ENCODE peak calls at places on chromosomes 7 and 10, in six cellular contexts. One of them, this sample, is unnamed.

GRCh38 chr7:127582361-127582760 is 3.0 kb downstream of the GCC1 start:
- DNase-seq in HCT116: no peak
- DNase-seq in dorsolateral prefrontal cortex: no peak
- DNase-seq in bronchial epithelial cell: no peak
- DNase-seq in nephron progenitor cell: no peak
- DNase-seq in astrocyte: no peak
- DNase-seq in this sample: no peak

GRCh38 chr7:29496355-29497020 is 67.1 kb upstream of the PRR15 start:
- DNase-seq in HCT116: no peak
- DNase-seq in bronchial epithelial cell: no peak
- DNase-seq in astrocyte: no peak
- DNase-seq in nephron progenitor cell: no peak
- DNase-seq in dorsolateral prefrontal cortex: no peak
- DNase-seq in this sample: no peak

GRCh38 chr7:39353615-39354376 is 212.4 kb upstream of the YAE1 start:
- DNase-seq in dorsolateral prefrontal cortex: no peak
- DNase-seq in bronchial epithelial cell: peak
- DNase-seq in HCT116: no peak
- DNase-seq in nephron progenitor cell: peak
- DNase-seq in astrocyte: peak
- DNase-seq in this sample: peak

GRCh38 chr10:42722575-42722974 is 60.0 kb upstream of the BMS1 start:
- DNase-seq in dorsolateral prefrontal cortex: no peak
- DNase-seq in bronchial epithelial cell: no peak
- DNase-seq in astrocyte: no peak
- DNase-seq in nephron progenitor cell: no peak
- DNase-seq in HCT116: no peak
- DNase-seq in this sample: no peak

GRCh38 chr7:141433698-141434097 is 117.5 kb upstream of the AGK start:
- DNase-seq in nephron progenitor cell: no peak
- DNase-seq in bronchial epithelial cell: no peak
- DNase-seq in dorsolateral prefrontal cortex: no peak
- DNase-seq in HCT116: no peak
- DNase-seq in astrocyte: no peak
- DNase-seq in this sample: no peak

GRCh38 chr7:91357929-91358328 is 93.7 kb downstream of the FZD1 start:
- DNase-seq in bronchial epithelial cell: peak
- DNase-seq in dorsolateral prefrontal cortex: no peak
- DNase-seq in HCT116: no peak
- DNase-seq in nephron progenitor cell: no peak
- DNase-seq in astrocyte: no peak
- DNase-seq in this sample: no peak

GRCh38 chr10:130960531-130960930 is 351.0 kb downstream of the TCERG1L start:
- DNase-seq in dorsolateral prefrontal cortex: no peak
- DNase-seq in HCT116: no peak
- DNase-seq in nephron progenitor cell: no peak
- DNase-seq in astrocyte: no peak
- DNase-seq in bronchial epithelial cell: no peak
- DNase-seq in this sample: no peak

GRCh38 chr7:121303422-121304171 is 25.2 kb upstream of the WNT16 start:
- DNase-seq in nephron progenitor cell: no peak
- DNase-seq in dorsolateral prefrontal cortex: no peak
- DNase-seq in astrocyte: no peak
- DNase-seq in bronchial epithelial cell: no peak
- DNase-seq in HCT116: no peak
- DNase-seq in this sample: no peak

GRCh38 chr7:106448346-106448991 is 163.7 kb upstream of the NAMPT start:
- DNase-seq in HCT116: no peak
- DNase-seq in nephron progenitor cell: no peak
- DNase-seq in bronchial epithelial cell: no peak
- DNase-seq in dorsolateral prefrontal cortex: no peak
- DNase-seq in astrocyte: no peak
- DNase-seq in this sample: no peak

GRCh38 chr7:7221602-7222038 is 39.3 kb downstream of the C1GALT1 start:
- DNase-seq in bronchial epithelial cell: peak
- DNase-seq in nephron progenitor cell: no peak
- DNase-seq in dorsolateral prefrontal cortex: no peak
- DNase-seq in HCT116: peak
- DNase-seq in astrocyte: peak
- DNase-seq in this sample: no peak

GRCh38 chr7:21543528-21544302 is 876 bp downstream of the DNAH11 start:
- DNase-seq in HCT116: no peak
- DNase-seq in dorsolateral prefrontal cortex: no peak
- DNase-seq in nephron progenitor cell: peak
- DNase-seq in astrocyte: no peak
- DNase-seq in bronchial epithelial cell: peak
- DNase-seq in this sample: no peak

GRCh38 chr7:151025924-151026671 is 1.8 kb upstream of the ATG9B start:
- DNase-seq in bronchial epithelial cell: peak
- DNase-seq in nephron progenitor cell: no peak
- DNase-seq in dorsolateral prefrontal cortex: no peak
- DNase-seq in HCT116: no peak
- DNase-seq in astrocyte: peak
- DNase-seq in this sample: no peak

GRCh38 chr10:44067432-44067831 is 317.5 kb downstream of the CXCL12 start:
- DNase-seq in astrocyte: no peak
- DNase-seq in dorsolateral prefrontal cortex: no peak
- DNase-seq in nephron progenitor cell: no peak
- DNase-seq in bronchial epithelial cell: no peak
- DNase-seq in HCT116: no peak
- DNase-seq in this sample: no peak

GRCh38 chr10:60048146-60048545 is 141.8 kb upstream of the CCDC6 start:
- DNase-seq in astrocyte: peak
- DNase-seq in HCT116: peak
- DNase-seq in bronchial epithelial cell: peak
- DNase-seq in nephron progenitor cell: peak
- DNase-seq in dorsolateral prefrontal cortex: no peak
- DNase-seq in this sample: no peak
- TF ChIP-seq CTCF in astrocyte: peak
- TF ChIP-seq CTCF in HCT116: peak
- TF ChIP-seq CTCF in bronchial epithelial cell: peak
- TF ChIP-seq CTCF in nephron progenitor cell: peak
- TF ChIP-seq CTCF in dorsolateral prefrontal cortex: peak
- TF ChIP-seq CTCF in this sample: no peak

DNA sequence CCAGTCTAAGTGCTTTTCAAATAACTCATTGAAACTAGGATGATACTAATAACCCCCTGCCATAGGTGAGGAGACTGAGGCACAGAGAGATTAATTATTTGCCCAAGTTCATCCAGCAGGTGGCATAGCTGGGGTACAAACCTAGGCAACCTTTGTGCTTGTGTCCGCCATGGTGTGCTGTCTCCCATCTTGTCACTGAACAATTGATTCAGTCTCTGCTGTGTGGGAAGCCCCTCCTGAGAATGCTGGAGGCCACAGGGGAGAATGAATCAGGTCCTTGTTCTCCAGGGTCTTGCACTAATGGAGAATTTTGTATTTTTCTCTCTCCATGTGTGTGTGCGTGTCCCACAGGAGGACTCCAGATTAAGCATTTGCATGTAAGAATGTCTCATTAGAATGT is 15.8 kb upstream of the TMEM236 start:
- DNase-seq in nephron progenitor cell: no peak
- DNase-seq in dorsolateral prefrontal cortex: no peak
- DNase-seq in HCT116: no peak
- DNase-seq in astrocyte: no peak
- DNase-seq in bronchial epithelial cell: no peak
- DNase-seq in this sample: peak
- TF ChIP-seq CTCF in nephron progenitor cell: no peak
- TF ChIP-seq CTCF in dorsolateral prefrontal cortex: no peak
- TF ChIP-seq CTCF in HCT116: peak
- TF ChIP-seq CTCF in astrocyte: no peak
- TF ChIP-seq CTCF in bronchial epithelial cell: no peak
- TF ChIP-seq CTCF in this sample: peak

DNA sequence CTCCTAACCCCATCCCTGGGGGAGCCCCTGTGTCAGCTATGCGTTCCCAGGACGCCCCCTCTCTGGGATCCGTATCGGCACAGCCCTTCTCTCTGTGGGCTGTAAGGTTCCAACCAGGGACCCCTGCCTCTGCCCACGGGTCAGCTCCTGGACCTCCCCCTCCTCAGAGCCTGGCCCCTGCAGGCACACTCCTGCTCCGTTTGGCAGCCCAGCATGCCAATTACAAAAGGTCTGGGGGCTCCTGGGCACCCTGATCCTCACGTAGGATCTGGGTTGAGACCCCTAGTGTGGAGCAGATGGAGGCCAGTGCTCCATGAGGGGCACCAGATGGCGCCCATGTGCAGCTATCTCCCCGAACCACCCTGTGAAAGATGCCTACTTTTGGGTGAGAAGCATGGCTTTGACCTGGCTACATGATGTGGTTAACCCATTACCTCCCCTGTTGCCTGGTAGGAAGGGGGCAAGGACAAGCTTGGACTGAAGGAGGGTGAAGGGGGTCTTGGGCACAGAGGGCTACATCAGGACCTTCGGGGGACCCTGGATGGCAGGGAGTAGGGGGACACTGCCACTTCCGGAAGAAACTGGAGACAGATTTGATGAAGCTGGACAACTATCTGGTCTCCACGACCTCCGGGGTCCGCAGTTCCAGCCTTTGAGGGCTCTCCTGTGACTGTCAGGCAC is 9.0 kb downstream of the TACR2 start:
- DNase-seq in dorsolateral prefrontal cortex: no peak
- DNase-seq in astrocyte: no peak
- DNase-seq in HCT116: no peak
- DNase-seq in nephron progenitor cell: no peak
- DNase-seq in bronchial epithelial cell: no peak
- DNase-seq in this sample: no peak
- TF ChIP-seq CTCF in dorsolateral prefrontal cortex: peak
- TF ChIP-seq CTCF in astrocyte: no peak
- TF ChIP-seq CTCF in HCT116: peak
- TF ChIP-seq CTCF in nephron progenitor cell: peak
- TF ChIP-seq CTCF in bronchial epithelial cell: peak
- TF ChIP-seq CTCF in this sample: peak

DNA sequence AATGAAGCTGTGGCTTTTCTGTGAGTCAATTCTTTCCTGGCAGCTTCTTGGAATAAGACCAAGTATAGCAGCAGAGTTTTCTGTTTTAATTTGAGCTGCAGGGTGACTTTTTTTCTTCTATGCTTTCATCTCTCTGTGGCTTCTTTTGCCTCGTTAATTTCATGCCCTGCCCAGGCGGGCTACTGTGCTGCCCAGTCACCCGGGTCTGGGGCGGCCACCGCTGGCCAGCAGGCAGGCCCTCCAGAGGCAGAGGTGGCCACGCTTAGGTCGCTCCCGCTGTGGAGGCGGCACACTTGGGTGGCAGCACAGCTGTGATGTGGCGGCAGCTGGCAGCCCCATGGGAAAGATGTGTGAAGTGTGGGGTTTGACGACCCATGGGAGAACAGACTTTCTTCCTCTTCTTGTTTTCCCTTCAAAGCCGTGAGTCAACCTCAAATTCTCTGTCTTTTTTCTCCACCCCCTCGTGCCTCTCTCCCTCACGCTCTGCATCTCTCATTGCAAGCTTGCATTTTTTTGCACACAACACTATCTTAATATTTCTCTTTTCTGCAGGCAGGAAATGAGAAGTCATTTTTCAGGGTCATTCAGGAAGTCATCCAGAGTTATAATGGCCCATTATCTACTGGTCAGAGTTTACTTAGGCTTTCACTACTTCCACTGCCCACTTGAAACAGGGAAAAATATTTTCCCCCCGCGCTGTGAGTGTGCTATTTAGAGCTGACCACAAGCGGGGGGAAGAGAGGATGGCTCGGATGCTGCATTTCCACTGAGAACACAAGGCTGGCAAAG is 67.8 kb downstream of the EGFR start:
- DNase-seq in astrocyte: peak
- DNase-seq in bronchial epithelial cell: peak
- DNase-seq in dorsolateral prefrontal cortex: peak
- DNase-seq in nephron progenitor cell: no peak
- DNase-seq in HCT116: peak
- DNase-seq in this sample: no peak
- TF ChIP-seq CTCF in astrocyte: no peak
- TF ChIP-seq CTCF in bronchial epithelial cell: no peak
- TF ChIP-seq CTCF in dorsolateral prefrontal cortex: no peak
- TF ChIP-seq CTCF in nephron progenitor cell: no peak
- TF ChIP-seq CTCF in HCT116: no peak
- TF ChIP-seq CTCF in this sample: no peak

GRCh38 chr10:97333351-97333600 is 1.3 kb downstream of the FRAT2 start:
- DNase-seq in nephron progenitor cell: no peak
- DNase-seq in HCT116: no peak
- DNase-seq in bronchial epithelial cell: no peak
- DNase-seq in astrocyte: peak
- DNase-seq in dorsolateral prefrontal cortex: no peak
- DNase-seq in this sample: peak
- TF ChIP-seq CTCF in nephron progenitor cell: no peak
- TF ChIP-seq CTCF in HCT116: no peak
- TF ChIP-seq CTCF in bronchial epithelial cell: no peak
- TF ChIP-seq CTCF in astrocyte: no peak
- TF ChIP-seq CTCF in dorsolateral prefrontal cortex: no peak
- TF ChIP-seq CTCF in this sample: peak

GRCh38 chr10:61750943-61751471 is 88.3 kb downstream of the CABCOCO1 start:
- DNase-seq in dorsolateral prefrontal cortex: peak
- DNase-seq in nephron progenitor cell: peak
- DNase-seq in HCT116: peak
- DNase-seq in bronchial epithelial cell: peak
- DNase-seq in astrocyte: peak
- DNase-seq in this sample: peak
- TF ChIP-seq CTCF in dorsolateral prefrontal cortex: peak
- TF ChIP-seq CTCF in nephron progenitor cell: peak
- TF ChIP-seq CTCF in HCT116: peak
- TF ChIP-seq CTCF in bronchial epithelial cell: peak
- TF ChIP-seq CTCF in astrocyte: peak
- TF ChIP-seq CTCF in this sample: peak

This sample was measured in neural crest cell.